ENCODE peak calls at places on chromosomes 3 and 15, in eight cellular contexts. C, B, N, O, E, R, S and K are unnamed samples.

GRCh38 chr3:30873667-30874066 is 20.8 kb downstream of the GADL1 start:
- DNase-seq in E (no peak), S (no peak), N (no peak), C (no peak), O (no peak), R (no peak), B (no peak), K (no peak)

GRCh38 chr3:10933021-10933420 is 59.5 kb upstream of the SLC6A1 start:
- DNase-seq in C (no peak), N (no peak), O (no peak), S (no peak), B (no peak), R (no peak), E (no peak), K (no peak)

GRCh38 chr3:50221413-50222168 is 14.4 kb upstream of the GNAI2 start:
- DNase-seq in O (no peak), B (no peak), S (no peak), E (peak), C (no peak), N (no peak), R (no peak), K (no peak)

GRCh38 chr15:70426065-70426821 is 328.5 kb upstream of the TLE3 start:
- DNase-seq in R (no peak), B (no peak), C (no peak), S (no peak), E (no peak), N (no peak), O (no peak), K (no peak)

GRCh38 chr3:42501681-42502428 is 588 bp upstream of the VIPR1 start:
- DNase-seq in S (no peak), E (peak), C (peak), N (peak), O (peak), R (peak), B (peak), K (peak)

GRCh38 chr3:158652463-158652862 is 8.1 kb downstream of the GFM1 start:
- DNase-seq in E (no peak), B (no peak), N (no peak), R (no peak), S (no peak), C (no peak), O (no peak), K (no peak)

GRCh38 chr3:113747719-113748046 is 848 bp downstream of the ATP6V1A start:
- DNase-seq in E (peak), R (no peak), C (peak), S (no peak), O (no peak), N (no peak), B (no peak), K (peak)

GRCh38 chr3:132253262-132253878 is 63.8 kb upstream of the ACP3 start:
- DNase-seq in R (peak), B (no peak), O (no peak), N (peak), S (no peak), E (peak), C (peak), K (peak)

GRCh38 chr15:92907880-92908279 is 7.8 kb downstream of the CHD2 start:
- DNase-seq in S (peak), C (no peak), O (no peak), R (peak), N (no peak), B (no peak), E (no peak), K (no peak)

GRCh38 chr15:63389902-63390301 is 8.3 kb upstream of the CA12 start:
- DNase-seq in S (peak), C (no peak), N (no peak), E (peak), B (no peak), R (peak), O (no peak), K (peak)

GRCh38 chr15:98801234-98801561 is 152.9 kb downstream of the IGF1R start:
- DNase-seq in E (no peak), N (peak), S (peak), R (no peak), B (no peak), O (no peak), C (no peak), K (no peak)

GRCh38 chr15:80660114-80660513 is 35.0 kb upstream of the ABHD17C start:
- DNase-seq in R (no peak), S (no peak), O (no peak), E (no peak), C (no peak), B (no peak), N (no peak), K (no peak)

GRCh38 chr3:27596920-27597319 is 112.7 kb upstream of the SLC4A7 start:
- DNase-seq in R (no peak), E (no peak), S (no peak), B (no peak), O (no peak), C (no peak), N (no peak), K (no peak)

GRCh38 chr15:22954798-22955543 is 25.2 kb downstream of the CYFIP1 start:
- DNase-seq in E (no peak), B (no peak), C (no peak), N (no peak), O (peak), S (no peak), R (no peak), K (no peak)

GRCh38 chr3:71430941-71431552 is 152.5 kb downstream of the FOXP1 start:
- DNase-seq in S (no peak), E (no peak), C (no peak), R (no peak), B (no peak), O (no peak), N (no peak), K (no peak)

GRCh38 chr3:8622873-8623725 is 21.5 kb downstream of the SSUH2 start:
- DNase-seq in N (peak), S (no peak), R (peak), B (peak), O (peak), E (peak), C (peak), K (peak)

GRCh38 chr15:63089260-63090043 is 32.2 kb upstream of the LACTB start:
- DNase-seq in S (no peak), E (no peak), O (no peak), B (no peak), N (no peak), R (peak), C (no peak), K (no peak)

GRCh38 chr3:82157952-82158351 is 396.5 kb upstream of the GBE1 start:
- DNase-seq in C (no peak), E (no peak), S (no peak), N (no peak), B (no peak), O (no peak), R (no peak), K (no peak)

GRCh38 chr15:41981373-41982132 is 9.2 kb upstream of the EHD4 start:
- DNase-seq in E (no peak), N (no peak), C (no peak), B (no peak), S (no peak), O (no peak), R (no peak), K (no peak)

GRCh38 chr3:12454076-12454807 is 30.0 kb upstream of the TSEN2 start:
- DNase-seq in O (no peak), C (no peak), S (no peak), R (no peak), B (no peak), N (no peak), E (no peak), K (no peak)

GRCh38 chr3:140207541-140207940 is 272.6 kb downstream of the CLSTN2 start:
- DNase-seq in E (no peak), R (no peak), N (no peak), O (no peak), B (no peak), S (peak), C (no peak), K (no peak)

GRCh38 chr15:78243491-78243941 is 9.2 kb upstream of the ACSBG1 start:
- DNase-seq in O (no peak), S (no peak), C (no peak), E (no peak), N (peak), B (no peak), R (no peak), K (no peak)

GRCh38 chr3:6723205-6723604 is 137.7 kb upstream of the GRM7 start:
- DNase-seq in R (no peak), C (no peak), B (no peak), E (no peak), N (no peak), O (no peak), S (no peak), K (no peak)

GRCh38 chr3:173465112-173465511 is 67.6 kb downstream of the NLGN1 start:
- DNase-seq in B (no peak), N (no peak), C (no peak), E (no peak), S (no peak), R (no peak), O (no peak), K (no peak)

GRCh38 chr3:138809506-138810266 is 25.0 kb downstream of the PIK3CB start:
- DNase-seq in B (no peak), R (no peak), O (no peak), C (no peak), N (no peak), S (no peak), E (no peak), K (no peak)

GRCh38 chr3:58333206-58334012 is 717 bp downstream of the PXK start:
- DNase-seq in C (peak), N (peak), S (no peak), B (no peak), R (peak), E (peak), O (peak), K (peak)

GRCh38 chr3:58222161-58222724 is 11.5 kb upstream of the DNASE1L3 start:
- DNase-seq in C (no peak), O (no peak), S (no peak), N (no peak), B (no peak), R (no peak), E (peak), K (no peak)

GRCh38 chr3:108153451-108153981 is 62.7 kb upstream of the CD47 start:
- DNase-seq in C (peak), E (peak), O (no peak), R (no peak), B (no peak), S (no peak), N (peak), K (peak)

GRCh38 chr3:177824190-177824786 is 627.0 kb upstream of the TBL1XR1 start:
- DNase-seq in N (no peak), O (no peak), C (no peak), E (no peak), S (no peak), R (peak), B (no peak), K (no peak)

GRCh38 chr15:68983821-68984517 is 30.5 kb upstream of the NOX5 start:
- DNase-seq in B (no peak), S (no peak), N (no peak), R (no peak), C (no peak), O (no peak), E (no peak), K (no peak)

GRCh38 chr15:75215107-75216004 is 13.7 kb downstream of the C15orf39 start:
- DNase-seq in C (no peak), N (no peak), R (no peak), S (no peak), O (no peak), E (no peak), B (no peak), K (peak)

GRCh38 chr3:112848196-112848595 is 1.5 kb upstream of the CD200R1L start:
- DNase-seq in E (peak), R (no peak), N (no peak), O (no peak), S (no peak), B (no peak), C (no peak), K (peak)